ENCODE peak calls at places on chromosomes 7 and 10, in nine cellular contexts. G, L, I, Z, Y, P, J, F and V are unnamed samples.

GRCh38 chr7:50212666-50213621 is 91.6 kb upstream of the IKZF1 start:
- DNase-seq in Y (no peak), I (no peak), J (no peak), F (no peak), P (no peak), L (no peak), Z (no peak), G (no peak), V (no peak)

GRCh38 chr7:31327071-31327470 is 13.5 kb downstream of the NEUROD6 start:
- DNase-seq in F (no peak), L (no peak), J (no peak), I (no peak), Y (peak; percentile 1), Z (no peak), G (peak; percentile 4), P (peak; percentile 10), V (no peak)

GRCh38 chr7:25014735-25015134 is 34.8 kb upstream of the OSBPL3 start:
- DNase-seq in J (no peak), L (no peak), P (peak; percentile 97), F (peak; percentile 88), I (no peak), Z (no peak), G (peak; percentile 70), Y (peak; percentile 95), V (peak; percentile 87)

GRCh38 chr10:70518695-70519094 is 40.1 kb downstream of the PALD1 start:
- DNase-seq in J (no peak), Y (no peak), G (peak; percentile 50), P (peak; percentile 70), L (no peak), I (no peak), Z (no peak), F (no peak), V (peak; percentile 8)

GRCh38 chr10:360653-361052 is 225.4 kb downstream of the ZMYND11 start:
- DNase-seq in P (no peak), J (no peak), Z (no peak), G (no peak), I (no peak), L (no peak), Y (no peak), F (no peak), V (no peak)

GRCh38 chr7:964401-965231 is 10.1 kb upstream of the ADAP1 start:
- DNase-seq in L (peak; percentile 66), I (no peak), Y (peak; percentile 71), F (no peak), J (no peak), P (peak; percentile 25), G (peak; percentile 59), Z (peak; percentile 77), V (peak; percentile 60)

GRCh38 chr7:33868151-33868550 is 37.2 kb upstream of the BMPER start:
- DNase-seq in P (peak; percentile 69), L (no peak), F (peak; percentile 80), Z (no peak), G (no peak), I (no peak), Y (peak; percentile 93), J (no peak), V (peak; percentile 49)

GRCh38 chr10:79241990-79242619 is 105.2 kb upstream of the PPIF start:
- DNase-seq in G (peak; percentile 45), L (peak; percentile 81), Y (peak; percentile 67), I (peak; percentile 31), P (peak; percentile 67), Z (peak; percentile 62), J (no peak), F (no peak), V (peak; percentile 43)

GRCh38 chr7:157700237-157701005 is 363.6 kb downstream of the DNAJB6 start:
- DNase-seq in I (no peak), F (no peak), P (no peak), J (no peak), Z (peak; percentile 3), L (no peak), Y (no peak), G (no peak), V (no peak)

GRCh38 chr7:157703131-157703530 is 366.3 kb downstream of the DNAJB6 start:
- DNase-seq in P (no peak), L (no peak), G (no peak), J (no peak), F (no peak), I (no peak), Z (peak; percentile 1), Y (no peak), V (no peak)

GRCh38 chr7:157699357-157700013 is 362.7 kb downstream of the DNAJB6 start:
- DNase-seq in J (no peak), G (no peak), Z (peak; percentile 8), P (no peak), Y (no peak), F (no peak), L (no peak), I (no peak), V (no peak)

GRCh38 chr7:157702311-157703023 is 365.7 kb downstream of the DNAJB6 start:
- DNase-seq in J (no peak), L (no peak), Y (no peak), F (no peak), Z (peak; percentile 4), P (no peak), I (no peak), G (no peak), V (no peak)

DNA sequence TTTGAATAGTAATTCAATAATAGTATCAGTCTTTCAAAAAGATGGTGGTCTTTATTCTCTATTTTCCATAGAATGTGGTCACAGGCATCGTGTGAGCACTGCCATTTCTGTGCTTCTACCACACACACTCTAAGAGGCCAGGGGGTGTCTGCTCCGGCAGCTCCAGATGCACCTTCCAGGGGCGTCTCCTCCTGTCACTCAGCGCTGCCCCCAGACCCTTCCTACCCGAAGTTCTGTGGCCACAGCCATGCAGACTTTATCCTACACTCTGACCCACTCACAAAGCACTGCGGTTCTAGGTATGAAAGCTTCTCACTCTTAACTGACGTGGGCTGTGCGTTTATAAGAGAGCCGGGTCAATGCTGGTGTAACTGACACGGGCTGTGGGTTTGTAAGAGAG is 364.6 kb downstream of the DNAJB6 start:
- DNase-seq in J (no peak), Z (peak; percentile 1), L (no peak), Y (no peak), F (no peak), G (no peak), P (no peak), I (no peak), V (no peak)
- H3K4me3 ChIP-seq in J (no peak overlapping the region), Z (no peak overlapping the region), L (no peak overlapping the region), Y (no peak overlapping the region), F (no peak overlapping the region), G (no peak overlapping the region), P (no peak overlapping the region), I (no peak overlapping the region), V (no peak overlapping the region)

GRCh38 chr7:27187158-27187701 is 2.2 kb upstream of the HOXA11 start:
- DNase-seq in P (no peak), J (no peak), G (no peak), L (no peak), F (peak; percentile 37), Z (peak; percentile 35), Y (no peak), I (peak; percentile 3), V (no peak)

GRCh38 chr7:27188666-27189559 is 3.9 kb upstream of the HOXA11 start:
- DNase-seq in G (no peak), L (no peak), Z (peak; percentile 79), J (no peak), P (no peak), Y (no peak), I (peak; percentile 19), F (no peak), V (peak; percentile 47)

GRCh38 chr7:27189560-27190283 is 4.7 kb upstream of the HOXA11 start:
- DNase-seq in I (peak; percentile 4), J (no peak), P (no peak), L (no peak), Y (no peak), G (no peak), Z (peak; percentile 35), F (no peak), V (no peak)

GRCh38 chr7:27186450-27187157 is 1.6 kb upstream of the HOXA11 start:
- DNase-seq in L (no peak), F (peak; percentile 51), I (no peak), P (no peak), J (no peak), Y (no peak), G (no peak), Z (peak; percentile 42), V (no peak)

GRCh38 chr7:27187702-27188665 is 3.0 kb upstream of the HOXA11 start:
- DNase-seq in P (no peak), F (no peak), G (no peak), L (no peak), Y (no peak), Z (peak; percentile 44), I (peak; percentile 11), J (no peak), V (no peak)
- H3K4me3 ChIP-seq in P (no peak overlapping the region), F (peak overlapping the region; percentile 60), G (no peak overlapping the region), L (peak overlapping the region; percentile 23), Y (peak overlapping the region; percentile 22), Z (peak overlapping the region; percentile 79), I (peak overlapping the region; percentile 43), J (no peak overlapping the region), V (peak overlapping the region; percentile 21)

DNA sequence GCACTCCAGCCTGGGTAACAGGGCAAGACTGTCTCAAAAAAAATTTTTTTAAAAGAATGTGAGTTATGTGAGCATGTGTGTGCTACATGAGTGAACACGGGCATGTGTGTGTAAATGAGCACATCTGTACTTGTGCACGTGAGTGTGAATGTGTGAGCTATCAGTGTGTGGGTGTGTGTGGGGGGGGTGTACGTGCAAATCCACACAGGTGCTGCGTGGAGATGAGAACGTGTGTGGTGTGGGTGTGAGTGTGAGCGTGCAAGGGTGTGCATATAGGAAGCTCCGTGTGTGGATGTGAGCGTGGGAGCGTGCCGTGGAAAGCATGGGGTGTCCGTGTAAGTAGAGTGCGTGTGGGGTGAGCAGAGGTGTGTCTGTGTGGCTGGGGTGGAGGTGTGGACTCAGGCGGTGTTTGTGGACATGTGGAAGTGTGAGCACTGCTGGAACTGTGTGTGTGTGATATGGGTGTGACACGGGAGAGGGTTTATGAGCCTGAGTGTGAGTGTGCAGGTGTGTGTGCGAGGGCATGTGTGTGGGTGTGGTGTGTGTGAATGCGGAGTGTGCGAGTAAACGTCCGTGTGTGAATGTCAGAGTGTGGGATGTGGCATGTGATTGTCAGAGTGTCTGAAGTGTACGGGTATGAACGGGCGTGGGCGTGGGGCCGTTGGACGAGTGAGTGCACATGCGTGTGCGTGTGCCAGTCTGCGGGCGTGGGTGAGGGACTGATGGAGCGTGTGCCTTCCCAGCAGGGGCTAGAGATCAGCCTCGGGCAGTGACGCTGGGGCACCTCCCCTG is 45.9 kb upstream of the TNRC18 start:
- DNase-seq in F (no peak), J (no peak), I (no peak), L (no peak), G (no peak), P (no peak), Y (no peak), Z (no peak), V (no peak)
- H3K4me3 ChIP-seq in F (no peak overlapping the region), J (no peak overlapping the region), I (no peak overlapping the region), L (no peak overlapping the region), G (no peak overlapping the region), P (no peak overlapping the region), Y (no peak overlapping the region), Z (no peak overlapping the region), V (no peak overlapping the region)

GRCh38 chr7:159200421-159200820 is 55.8 kb upstream of the VIPR2 start:
- DNase-seq in L (no peak), P (no peak), F (no peak), Z (no peak), I (no peak), G (no peak), Y (no peak), J (no peak), V (no peak)

GRCh38 chr7:159195926-159196325 is 51.3 kb upstream of the VIPR2 start:
- DNase-seq in J (no peak), Y (no peak), I (no peak), F (no peak), L (no peak), G (no peak), Z (no peak), P (no peak), V (no peak)

GRCh38 chr7:159196584-159196983 is 51.9 kb upstream of the VIPR2 start:
- DNase-seq in I (no peak), G (no peak), Z (no peak), J (no peak), P (no peak), Y (no peak), L (no peak), F (no peak), V (no peak)

GRCh38 chr7:159198016-159198724 is 53.5 kb upstream of the VIPR2 start:
- DNase-seq in Y (no peak), P (no peak), J (no peak), I (no peak), G (no peak), F (no peak), L (no peak), Z (no peak), V (no peak)

DNA sequence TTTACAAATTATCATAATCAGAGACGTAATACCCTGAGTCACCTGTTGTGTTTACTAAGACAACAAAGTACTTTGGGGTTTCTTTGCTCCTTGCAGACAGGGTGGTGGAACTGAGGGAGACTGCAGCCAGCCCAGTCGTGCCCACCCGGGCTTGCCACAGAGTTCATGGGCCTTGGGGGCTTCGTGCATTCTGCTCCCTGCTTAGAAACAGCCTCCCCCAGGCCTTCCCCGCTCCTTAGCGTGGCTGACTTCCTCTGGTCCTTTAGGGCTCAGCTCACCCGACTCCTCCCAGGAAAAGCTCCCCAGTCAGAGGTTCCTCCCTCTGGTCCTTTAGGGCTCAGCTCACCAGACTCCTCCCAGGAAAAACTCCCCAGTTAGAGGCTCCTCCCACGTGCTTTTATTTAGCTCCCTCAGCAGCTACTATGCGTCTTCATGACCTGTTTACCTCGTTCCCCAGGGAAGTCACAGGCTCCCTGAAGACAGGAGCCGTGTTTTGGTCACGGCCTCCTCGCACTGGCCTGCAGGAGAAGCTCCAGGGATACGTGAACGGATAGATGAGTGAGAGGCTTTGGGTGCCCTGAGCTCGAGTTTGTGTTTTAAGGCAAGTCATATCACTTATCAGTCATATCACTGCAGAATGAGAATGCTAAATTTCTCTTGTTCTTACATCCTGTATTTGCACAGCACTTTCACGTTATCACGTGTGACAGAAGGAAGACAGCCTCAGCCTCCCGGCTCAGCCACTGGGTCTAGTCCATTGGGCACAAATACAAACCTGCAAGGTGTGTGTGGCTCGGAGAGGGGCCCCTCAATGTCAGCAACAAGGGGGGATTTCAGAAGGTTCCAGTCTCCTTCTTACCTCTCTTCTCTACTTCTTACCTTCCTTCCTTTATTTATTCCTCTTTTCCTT is 52.7 kb upstream of the VIPR2 start:
- DNase-seq in P (no peak), G (no peak), J (no peak), F (no peak), Y (no peak), L (peak; percentile 26), Z (peak; percentile 42), I (no peak), V (no peak)
- H3K4me3 ChIP-seq in P (no peak overlapping the region), G (no peak overlapping the region), J (no peak overlapping the region), F (no peak overlapping the region), Y (no peak overlapping the region), L (no peak overlapping the region), Z (no peak overlapping the region), I (peak overlapping the region; percentile 31), V (no peak overlapping the region)